ENCODE peak calls at places on chromosomes 7 and 10, in seven cellular contexts. B is prostate gland; C is EL; D is stimulated activated CD8-positive, alpha-beta memory T cell treated with anti-CD3 and anti-CD28 coated beads, Interleukin-12 subunit alpha, Interleukin-12 subunit beta, amount 100 ng/mL, for 4 hours; G is tibial nerve; T is PC-3; Q is iris pigment epithelial cell. L is an unnamed sample.

GRCh38 chr10:102064868-102065560 is at the start of gene HPS6:
- DNase-seq in B (peak; percentile 90), C (peak; percentile 91), D (peak; percentile 84), G (peak; percentile 78), T (peak; percentile 90), Q (peak; percentile 91), L (peak; percentile 90)

GRCh38 chr10:97165499-97165898 is 20.3 kb downstream of the SLIT1 start:
- DNase-seq in B (no peak), C (no peak), D (no peak), G (no peak), T (no peak), Q (no peak), L (no peak)

GRCh38 chr10:6759961-6760360 is 179.9 kb upstream of the PRKCQ start:
- DNase-seq in B (no peak), C (no peak), D (no peak), G (no peak), T (no peak), Q (no peak), L (no peak)

GRCh38 chr10:17001961-17002749 is 127.5 kb downstream of the CUBN start:
- DNase-seq in B (peak; percentile 25), C (peak; percentile 76), D (no peak), G (no peak), T (no peak), Q (peak; percentile 98), L (no peak)

GRCh38 chr7:99438573-99439480 is at the start of the genes CPSF4 and PTCD1:
- DNase-seq in B (peak; percentile 95), C (peak; percentile 96), D (peak; percentile 82), G (peak; percentile 82), T (peak; percentile 94), Q (peak; percentile 95), L (peak; percentile 89)

GRCh38 chr7:1844336-1844955 is 174.4 kb downstream of the ELFN1 start:
- DNase-seq in B (no peak), C (no peak), D (no peak), G (peak; percentile 11), T (no peak), Q (no peak), L (no peak)

GRCh38 chr7:123208793-123209192 is 9.0 kb upstream of the SLC13A1 start:
- DNase-seq in B (no peak), C (no peak), D (no peak), G (no peak), T (peak; percentile 35), Q (peak; percentile 49), L (no peak)

GRCh38 chr10:114284346-114285071 is 45.5 kb downstream of the VWA2 start:
- DNase-seq in B (no peak), C (no peak), D (no peak), G (no peak), T (no peak), Q (no peak), L (no peak)

GRCh38 chr7:123571684-123572083 is 14.1 kb upstream of the NDUFA5 start:
- DNase-seq in B (no peak), C (peak; percentile 41), D (no peak), G (no peak), T (no peak), Q (peak; percentile 61), L (no peak)

GRCh38 chr7:44277851-44278250 is 47.5 kb downstream of the CAMK2B start:
- DNase-seq in B (no peak), C (peak; percentile 32), D (no peak), G (no peak), T (no peak), Q (peak; percentile 60), L (no peak)

GRCh38 chr7:116689787-116690186 is 17.8 kb downstream of the MET start:
- DNase-seq in B (no peak), C (peak; percentile 61), D (no peak), G (no peak), T (peak; percentile 84), Q (peak; percentile 61), L (peak; percentile 81)

GRCh38 chr7:120586561-120586960 is 271.4 kb downstream of the TSPAN12 start:
- DNase-seq in B (no peak), C (no peak), D (no peak), G (no peak), T (no peak), Q (no peak), L (no peak)

GRCh38 chr7:4819450-4820404 is 42.1 kb downstream of the PAPOLB start:
- DNase-seq in B (no peak), C (no peak), D (no peak), G (no peak), T (no peak), Q (no peak), L (no peak)

GRCh38 chr7:32937344-32938174 is 19.7 kb upstream of the FKBP9 start:
- DNase-seq in B (peak; percentile 21), C (peak; percentile 31), D (no peak), G (no peak), T (no peak), Q (peak; percentile 16), L (no peak)

GRCh38 chr7:131097662-131098376 is 229.9 kb upstream of the MKLN1 start:
- DNase-seq in B (no peak), C (no peak), D (no peak), G (no peak), T (no peak), Q (no peak), L (no peak)

GRCh38 chr10:30493609-30494530 is 59.9 kb downstream of the MAP3K8 start:
- DNase-seq in B (no peak), C (peak; percentile 77), D (no peak), G (no peak), T (peak; percentile 49), Q (peak; percentile 32), L (no peak)

GRCh38 chr10:121418126-121418777 is 180.0 kb downstream of the FGFR2 start:
- DNase-seq in B (no peak), C (no peak), D (no peak), G (no peak), T (peak; percentile 6), Q (peak; percentile 3), L (no peak)

GRCh38 chr7:68862736-68863135 is 735.5 kb upstream of the AUTS2 start:
- DNase-seq in B (no peak), C (no peak), D (no peak), G (no peak), T (no peak), Q (no peak), L (no peak)

GRCh38 chr7:32299133-32299702 is 191.0 kb downstream of the LSM5 start:
- DNase-seq in B (no peak), C (peak; percentile 14), D (no peak), G (peak; percentile 56), T (no peak), Q (no peak), L (no peak)

GRCh38 chr7:91719008-91719407 is 161.5 kb downstream of the MTERF1 start:
- DNase-seq in B (no peak), C (no peak), D (no peak), G (no peak), T (no peak), Q (no peak), L (no peak)

GRCh38 chr7:83005410-83005809 is 157.3 kb downstream of the PCLO start:
- DNase-seq in B (no peak), C (no peak), D (no peak), G (no peak), T (peak; percentile 60), Q (peak; percentile 21), L (no peak)

GRCh38 chr7:4809091-4809591 is 33.7 kb downstream of the AP5Z1 start:
- DNase-seq in B (no peak), C (no peak), D (peak; percentile 21), G (no peak), T (no peak), Q (no peak), L (no peak)

GRCh38 chr7:29042893-29043292 is 84.8 kb upstream of the TRIL start:
- DNase-seq in B (no peak), C (no peak), D (no peak), G (no peak), T (no peak), Q (no peak), L (no peak)

GRCh38 chr7:36176688-36177087 is 23.6 kb downstream of the EEPD1 start:
- DNase-seq in B (no peak), C (no peak), D (no peak), G (no peak), T (no peak), Q (no peak), L (no peak)

GRCh38 chr7:4682621-4683042 is 537 bp downstream of the FOXK1 start:
- DNase-seq in B (peak; percentile 36), C (peak; percentile 41), D (peak; percentile 21), G (no peak), T (peak; percentile 42), Q (peak; percentile 64), L (peak; percentile 41)

L was measured in Caki2.